ENCODE peak calls at places on chromosomes 16 and 17, in six cellular contexts. Y, V, J, U, A and C are unnamed samples.

GRCh38 chr16:56417138-56417537 is 8.2 kb downstream of the AMFR start:
- DNase-seq in A (no peak), J (no peak), V (no peak), U (no peak), Y (no peak), C (no peak)

GRCh38 chr16:87126403-87127025 is 190.7 kb downstream of the C16orf95 start:
- DNase-seq in U (no peak), J (no peak), V (no peak), A (no peak), Y (no peak), C (no peak)

GRCh38 chr16:87042551-87043272 is 274.5 kb downstream of the C16orf95 start:
- DNase-seq in U (no peak), V (no peak), A (no peak), Y (no peak), J (no peak), C (no peak)

GRCh38 chr17:78600181-78600651 is 23.0 kb upstream of the DNAH17 start:
- DNase-seq in U (no peak), Y (no peak), A (no peak), V (no peak), J (no peak), C (no peak)

GRCh38 chr17:50575581-50576210 is 15.2 kb downstream of the CACNA1G start:
- DNase-seq in A (no peak), J (no peak), V (no peak), Y (no peak), U (no peak), C (no peak)

GRCh38 chr16:10080031-10080772 is 102.0 kb downstream of the GRIN2A start:
- DNase-seq in A (no peak), Y (no peak), U (no peak), J (no peak), V (peak), C (no peak)

GRCh38 chr17:9862949-9863348 is 37.2 kb downstream of the GLP2R start:
- DNase-seq in Y (no peak), J (no peak), V (no peak), U (no peak), A (no peak), C (no peak)

GRCh38 chr17:74329378-74329777 is 3.4 kb downstream of the KIF19 start:
- DNase-seq in A (no peak), U (no peak), J (no peak), Y (no peak), V (no peak), C (no peak)

GRCh38 chr16:56357765-56358322 is 67.5 kb downstream of the AMFR start:
- DNase-seq in V (no peak), Y (no peak), J (no peak), A (no peak), U (no peak), C (no peak)

GRCh38 chr17:17824780-17825614 is 11.8 kb downstream of the SREBF1 start:
- DNase-seq in U (no peak), Y (no peak), J (no peak), A (no peak), V (no peak), C (no peak)

GRCh38 chr16:84199097-84199496 is 8.1 kb downstream of the ADAD2 start:
- DNase-seq in V (no peak), U (no peak), A (no peak), Y (no peak), J (no peak), C (no peak)

GRCh38 chr17:35514561-35514960 is 22.9 kb downstream of the SLFN12L start:
- DNase-seq in J (no peak), A (no peak), Y (no peak), V (no peak), U (no peak), C (no peak)

GRCh38 chr16:4500283-4500682 is 24.1 kb downstream of the HMOX2 start:
- DNase-seq in V (peak), Y (no peak), J (no peak), U (no peak), A (no peak), C (no peak)

GRCh38 chr17:488993-489757 is 136.6 kb upstream of the RPH3AL start:
- DNase-seq in A (no peak), U (no peak), J (no peak), Y (no peak), V (no peak), C (no peak)

GRCh38 chr16:322476-323143 is 29.9 kb downstream of the AXIN1 start:
- DNase-seq in V (no peak), A (no peak), Y (no peak), U (no peak), J (no peak), C (no peak)

GRCh38 chr16:31221357-31222160 is 4.6 kb upstream of the PYDC1 start:
- DNase-seq in U (no peak), V (no peak), J (no peak), Y (peak), A (no peak), C (no peak)

GRCh38 chr17:17186051-17186450 is 20.1 kb downstream of the PLD6 start:
- DNase-seq in V (no peak), J (no peak), A (no peak), Y (no peak), U (no peak), C (no peak)

GRCh38 chr17:77875881-77876509 is 82.5 kb upstream of the TNRC6C start:
- DNase-seq in U (no peak), Y (no peak), J (no peak), A (no peak), V (no peak), C (no peak)

GRCh38 chr17:79792984-79793923 is 3.6 kb downstream of the CBX8 start:
- DNase-seq in J (no peak), V (no peak), Y (peak), U (no peak), A (no peak), C (no peak)

GRCh38 chr17:72751746-72752145 is 340.7 kb downstream of the SLC39A11 start:
- DNase-seq in Y (no peak), V (no peak), A (no peak), U (no peak), J (no peak), C (no peak)

GRCh38 chr16:88773812-88774291 is 11.2 kb downstream of the PIEZO1 start:
- DNase-seq in A (no peak), V (no peak), U (no peak), J (no peak), Y (no peak), C (no peak)

GRCh38 chr17:74049167-74049797 is 154.2 kb upstream of the RPL38 start:
- DNase-seq in U (no peak), J (no peak), V (no peak), Y (no peak), A (no peak), C (no peak)